ENCODE peak calls at places on chromosomes 11 and 22, in nine cellular contexts. O is cardiac muscle cell, B is GM23338, R is SJSA1, V is lower lobe of right lung, Z is aorta, T is pancreas, G is neural progenitor cell, W is lung. P is an unnamed sample.
A peak's percentile ranks its signal among the peaks of the same experiment; 100 is the strongest.

GRCh38 chr11:20668844-20669832 is at the start of gene NELL1:
- DNase-seq in O (peak; percentile 59), B (peak; percentile 68), R (no peak), V (no peak), Z (no peak), T (no peak), G (peak; percentile 75), W (no peak), P (peak; percentile 78)

GRCh38 chr22:24471570-24471969 is 23.6 kb upstream of the UPB1 start:
- DNase-seq in O (no peak), B (no peak), R (no peak), V (no peak), Z (peak; percentile 76), T (no peak), G (no peak), W (no peak), P (no peak)

GRCh38 chr22:35589071-35589735 is 27.9 kb downstream of the MB start:
- DNase-seq in O (no peak), B (no peak), R (peak; percentile 92), V (no peak), Z (peak; percentile 52), T (no peak), G (no peak), W (peak; percentile 39), P (peak; percentile 57)

GRCh38 chr22:21444701-21445436 is 22.3 kb upstream of the TMEM191C start:
- DNase-seq in O (no peak), B (no peak), R (no peak), V (peak; percentile 42), Z (no peak), T (peak; percentile 9), G (no peak), W (peak; percentile 24), P (peak; percentile 1)

GRCh38 chr22:35203583-35203982 is 53.7 kb upstream of the HMGXB4 start:
- DNase-seq in O (no peak), B (no peak), R (no peak), V (no peak), Z (no peak), T (no peak), G (no peak), W (no peak), P (no peak)

GRCh38 chr22:43789452-43789851 is 22.7 kb downstream of the EFCAB6 start:
- DNase-seq in O (no peak), B (no peak), R (peak; percentile 35), V (no peak), Z (peak; percentile 69), T (no peak), G (no peak), W (no peak), P (no peak)

GRCh38 chr11:69471329-69472052 is 10.0 kb upstream of the LINC01488 start:
- DNase-seq in O (no peak), B (peak; percentile 37), R (no peak), V (peak; percentile 31), Z (peak; percentile 21), T (no peak), G (peak; percentile 90), W (no peak), P (no peak)

GRCh38 chr11:68904458-68904847 is 762 bp downstream of the IGHMBP2 start:
- DNase-seq in O (no peak), B (no peak), R (no peak), V (no peak), Z (peak; percentile 71), T (peak; percentile 13), G (no peak), W (peak; percentile 40), P (peak; percentile 14)

GRCh38 chr11:106858200-106858599 is 160.1 kb downstream of the GUCY1A2 start:
- DNase-seq in O (no peak), B (no peak), R (no peak), V (no peak), Z (no peak), T (no peak), G (no peak), W (no peak), P (no peak)

GRCh38 chr11:107139396-107139795 is 121.1 kb upstream of the GUCY1A2 start:
- DNase-seq in O (no peak), B (no peak), R (no peak), V (no peak), Z (no peak), T (no peak), G (no peak), W (no peak), P (no peak)

GRCh38 chr22:39122772-39123470 is 25.9 kb downstream of the APOBEC3H start:
- DNase-seq in O (no peak), B (no peak), R (no peak), V (no peak), Z (no peak), T (no peak), G (no peak), W (no peak), P (no peak)

GRCh38 chr22:29647954-29648737 is 44.7 kb downstream of the NF2 start:
- DNase-seq in O (no peak), B (no peak), R (no peak), V (no peak), Z (no peak), T (no peak), G (no peak), W (no peak), P (no peak)

GRCh38 chr11:114110948-114111347 is 51.4 kb downstream of the ZBTB16 start:
- DNase-seq in O (no peak), B (no peak), R (no peak), V (no peak), Z (peak; percentile 59), T (peak; percentile 55), G (no peak), W (no peak), P (no peak)

GRCh38 chr11:114109206-114110090 is 49.9 kb downstream of the ZBTB16 start:
- DNase-seq in O (no peak), B (no peak), R (no peak), V (no peak), Z (no peak), T (no peak), G (no peak), W (no peak), P (no peak)

GRCh38 chr11:114110123-114110522 is 50.6 kb downstream of the ZBTB16 start:
- DNase-seq in O (no peak), B (no peak), R (no peak), V (no peak), Z (no peak), T (no peak), G (no peak), W (no peak), P (no peak)

GRCh38 chr11:114108501-114109205 is 49.1 kb downstream of the ZBTB16 start:
- DNase-seq in O (no peak), B (no peak), R (no peak), V (no peak), Z (no peak), T (no peak), G (no peak), W (no peak), P (no peak)

GRCh38 chr11:114111369-114112042 is 52.0 kb downstream of the ZBTB16 start:
- DNase-seq in O (no peak), B (no peak), R (peak; percentile 1), V (no peak), Z (no peak), T (no peak), G (no peak), W (no peak), P (peak; percentile 35)
- H3K4me3 ChIP-seq in O (no peak overlapping the region), B (no peak overlapping the region), R (no peak overlapping the region), V (peak overlapping the region; percentile 15), Z (peak overlapping the region; percentile 24), T (peak overlapping the region; percentile 8), G (no peak overlapping the region), W (no peak overlapping the region), P (no peak overlapping the region)

GRCh38 chr22:20434773-20435172 is 2.9 kb downstream of the SCARF2 start:
- DNase-seq in O (no peak), B (no peak), R (no peak), V (peak; percentile 18), Z (peak; percentile 5), T (no peak), G (no peak), W (no peak), P (no peak)
- H3K27me3 ChIP-seq in O (peaks cover 44% of the 10 kb centered on the region), B (peaks cover 96% of the 10 kb centered on the region), R (no peaks in the 10 kb centered on the region), V (peaks cover 53% of the 10 kb centered on the region), Z (no peaks in the 10 kb centered on the region), T (no peaks in the 10 kb centered on the region), G (peaks cover 100% of the 10 kb centered on the region), W (no peaks in the 10 kb centered on the region), P (no peaks in the 10 kb centered on the region)

DNA sequence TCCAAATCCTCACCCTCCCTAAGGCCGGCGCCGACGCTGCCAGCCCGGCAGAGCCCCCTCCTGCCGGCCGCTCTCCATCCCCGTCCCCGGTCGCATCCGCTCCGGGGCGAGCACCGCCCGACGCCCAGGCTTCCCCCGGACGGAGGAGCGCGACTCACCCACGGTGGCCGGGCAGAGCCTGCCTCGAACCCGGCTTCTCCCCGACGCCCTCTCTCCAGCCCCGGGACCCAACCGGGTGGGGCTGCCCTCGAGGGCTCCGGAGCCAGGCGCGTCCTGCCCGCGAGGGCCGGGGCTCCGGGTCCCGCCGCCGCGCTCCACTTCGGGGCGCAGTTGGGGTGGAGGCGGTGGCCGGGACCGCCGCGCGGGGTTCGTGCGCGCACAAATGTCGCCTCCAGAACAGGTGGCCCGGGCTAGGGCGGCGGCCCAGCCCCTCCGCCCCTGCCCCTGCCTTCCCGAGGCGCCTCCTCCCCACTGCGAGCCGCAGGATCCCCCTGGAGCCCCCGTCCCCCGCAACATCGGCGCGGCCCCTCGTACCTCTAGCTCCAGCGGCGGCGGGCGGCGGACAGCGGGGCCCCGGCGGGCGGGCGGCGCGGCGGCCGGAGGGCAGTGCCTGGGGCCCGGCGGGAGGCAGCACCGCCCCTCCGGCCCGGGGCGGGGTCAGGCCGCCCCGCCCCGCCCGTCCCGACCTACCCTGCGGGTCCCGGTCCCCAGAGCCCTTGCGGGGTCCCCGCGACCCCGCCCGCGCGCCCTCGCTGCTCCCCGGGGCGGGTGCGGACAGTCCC is at the start of gene A4GALT:
- DNase-seq in O (peak; percentile 52), B (peak; percentile 54), R (peak; percentile 39), V (no peak), Z (no peak), T (no peak), G (peak; percentile 73), W (no peak), P (peak; percentile 40)
- H3K4me3 ChIP-seq in O (peak within 1 kb of the TSS; percentile 90), B (peak within 1 kb of the TSS; percentile 78), R (peak within 1 kb of the TSS; percentile 73), V (peak within 1 kb of the TSS; percentile 80), Z (peak within 1 kb of the TSS; percentile 94), T (peak within 1 kb of the TSS; percentile 57), G (peak within 1 kb of the TSS; percentile 97), W (peak within 1 kb of the TSS; percentile 73), P (peak within 1 kb of the TSS; percentile 64)

GRCh38 chr11:128689586-128689945 is 4.3 kb upstream of the FLI1 start:
- DNase-seq in O (no peak), B (peak; percentile 26), R (no peak), V (no peak), Z (no peak), T (no peak), G (peak; percentile 51), W (no peak), P (no peak)

GRCh38 chr11:128692750-128693578 is 908 bp upstream of the FLI1 start:
- DNase-seq in O (no peak), B (peak; percentile 63), R (peak; percentile 62), V (peak; percentile 61), Z (peak; percentile 71), T (no peak), G (peak; percentile 60), W (no peak), P (no peak)

GRCh38 chr11:128690746-128691091 is 3.2 kb upstream of the FLI1 start:
- DNase-seq in O (no peak), B (peak; percentile 11), R (no peak), V (peak; percentile 51), Z (no peak), T (no peak), G (peak; percentile 30), W (no peak), P (no peak)

GRCh38 chr11:128689946-128690745 is 3.7 kb upstream of the FLI1 start:
- DNase-seq in O (peak; percentile 38), B (peak; percentile 47), R (no peak), V (peak; percentile 48), Z (peak; percentile 55), T (no peak), G (peak; percentile 54), W (no peak), P (no peak)

GRCh38 chr11:128691802-128692749 is 1.8 kb upstream of the FLI1 start:
- DNase-seq in O (no peak), B (peak; percentile 74), R (no peak), V (no peak), Z (no peak), T (no peak), G (peak; percentile 63), W (no peak), P (no peak)
- H3K27me3 ChIP-seq in O (peaks cover 100% of the 10 kb centered on the region), B (peaks cover 100% of the 10 kb centered on the region), R (no peaks in the 10 kb centered on the region), V (peaks cover 38% of the 10 kb centered on the region), Z (no peaks in the 10 kb centered on the region), T (no peaks in the 10 kb centered on the region), G (peaks cover 100% of the 10 kb centered on the region), W (no peaks in the 10 kb centered on the region), P (no peaks in the 10 kb centered on the region)

P was measured in SJCRH30.